ENCODE peak calls at places on chromosomes 12 and 14, in seven cellular contexts. K, V, F, T, Q, B and X are unnamed samples.

GRCh38 chr12:115147916-115148315 is 463.9 kb upstream of the TBX3 start:
- DNase-seq in T (no peak), Q (no peak), K (no peak), B (no peak), F (no peak), V (no peak), X (no peak)

GRCh38 chr14:103067231-103067954 is 10.0 kb upstream of the CDC42BPB start:
- DNase-seq in F (peak; percentile 88), B (no peak), K (no peak), Q (no peak), T (no peak), V (peak; percentile 79), X (no peak)

GRCh38 chr12:7114851-7115250 is 5.8 kb upstream of the C1RL start:
- DNase-seq in F (no peak), Q (no peak), B (no peak), T (no peak), K (no peak), V (no peak), X (no peak)

GRCh38 chr12:18352312-18352711 is 91.0 kb downstream of the PIK3C2G start:
- DNase-seq in V (no peak), T (no peak), B (no peak), Q (no peak), K (no peak), F (no peak), X (no peak)

GRCh38 chr12:23893611-23894010 is 55.9 kb downstream of the SOX5 start:
- DNase-seq in F (no peak), T (no peak), B (no peak), Q (no peak), K (no peak), V (no peak), X (no peak)

GRCh38 chr12:118984206-118984943 is 3.0 kb downstream of the SRRM4 start:
- DNase-seq in B (no peak), F (no peak), Q (no peak), V (no peak), T (no peak), K (no peak), X (no peak)

GRCh38 chr12:126309278-126309677 is 1244.0 kb downstream of the AACS start:
- DNase-seq in Q (no peak), T (no peak), V (no peak), B (no peak), K (no peak), F (no peak), X (no peak)

GRCh38 chr12:43273467-43273866 is 278.5 kb downstream of the ADAMTS20 start:
- DNase-seq in Q (no peak), B (no peak), T (no peak), V (no peak), K (no peak), F (no peak), X (no peak)

GRCh38 chr14:92735344-92735743 is 13.1 kb downstream of the LGMN start:
- DNase-seq in K (no peak), T (no peak), F (no peak), V (no peak), Q (no peak), B (no peak), X (no peak)

GRCh38 chr12:86683568-86683991 is 427.4 kb upstream of the MGAT4C start:
- DNase-seq in T (no peak), Q (no peak), B (no peak), V (no peak), K (no peak), F (no peak), X (no peak)

GRCh38 chr12:56032006-56032405 is 9.7 kb upstream of the RPS26 start:
- DNase-seq in F (no peak), Q (no peak), B (no peak), K (no peak), T (no peak), V (no peak), X (no peak)

GRCh38 chr12:126914170-126914796 is 1352.7 kb upstream of the TMEM132C start:
- DNase-seq in T (peak; percentile 22), F (no peak), B (no peak), K (no peak), V (no peak), Q (no peak), X (no peak)

GRCh38 chr12:22856120-22856699 is 231.2 kb downstream of the ETNK1 start:
- DNase-seq in V (peak; percentile 49), B (no peak), K (no peak), T (no peak), Q (peak; percentile 30), F (no peak), X (no peak)

GRCh38 chr14:46259536-46259935 is 392.0 kb downstream of the RPL10L start:
- DNase-seq in B (no peak), T (no peak), K (no peak), V (peak; percentile 1), F (no peak), Q (no peak), X (no peak)

GRCh38 chr14:104387385-104388010 is 192.1 kb upstream of the C14orf180 start:
- DNase-seq in B (peak; percentile 75), K (no peak), T (no peak), F (peak; percentile 68), Q (no peak), V (no peak), X (peak; percentile 60)

GRCh38 chr14:102015045-102015685 is 50.8 kb downstream of the DYNC1H1 start:
- DNase-seq in V (no peak), B (no peak), F (no peak), Q (no peak), T (no peak), K (no peak), X (no peak)

GRCh38 chr14:95547626-95548327 is 12.9 kb downstream of the GLRX5 start:
- DNase-seq in F (no peak), B (no peak), V (no peak), K (no peak), Q (no peak), T (no peak), X (no peak)

GRCh38 chr12:122982494-122982850 is 2.0 kb downstream of the ARL6IP4 start:
- DNase-seq in Q (no peak), T (no peak), K (no peak), B (no peak), F (peak; percentile 71), V (no peak), X (no peak)

GRCh38 chr12:571795-572531 is 91.3 kb downstream of the NINJ2 start:
- DNase-seq in Q (no peak), F (no peak), T (no peak), K (no peak), B (peak; percentile 79), V (peak; percentile 74), X (no peak)

GRCh38 chr14:91415794-91416743 is 1.6 kb downstream of the CCDC88C start:
- DNase-seq in B (no peak), F (no peak), V (no peak), Q (peak; percentile 90), T (peak; percentile 26), K (no peak), X (no peak)

DNA sequence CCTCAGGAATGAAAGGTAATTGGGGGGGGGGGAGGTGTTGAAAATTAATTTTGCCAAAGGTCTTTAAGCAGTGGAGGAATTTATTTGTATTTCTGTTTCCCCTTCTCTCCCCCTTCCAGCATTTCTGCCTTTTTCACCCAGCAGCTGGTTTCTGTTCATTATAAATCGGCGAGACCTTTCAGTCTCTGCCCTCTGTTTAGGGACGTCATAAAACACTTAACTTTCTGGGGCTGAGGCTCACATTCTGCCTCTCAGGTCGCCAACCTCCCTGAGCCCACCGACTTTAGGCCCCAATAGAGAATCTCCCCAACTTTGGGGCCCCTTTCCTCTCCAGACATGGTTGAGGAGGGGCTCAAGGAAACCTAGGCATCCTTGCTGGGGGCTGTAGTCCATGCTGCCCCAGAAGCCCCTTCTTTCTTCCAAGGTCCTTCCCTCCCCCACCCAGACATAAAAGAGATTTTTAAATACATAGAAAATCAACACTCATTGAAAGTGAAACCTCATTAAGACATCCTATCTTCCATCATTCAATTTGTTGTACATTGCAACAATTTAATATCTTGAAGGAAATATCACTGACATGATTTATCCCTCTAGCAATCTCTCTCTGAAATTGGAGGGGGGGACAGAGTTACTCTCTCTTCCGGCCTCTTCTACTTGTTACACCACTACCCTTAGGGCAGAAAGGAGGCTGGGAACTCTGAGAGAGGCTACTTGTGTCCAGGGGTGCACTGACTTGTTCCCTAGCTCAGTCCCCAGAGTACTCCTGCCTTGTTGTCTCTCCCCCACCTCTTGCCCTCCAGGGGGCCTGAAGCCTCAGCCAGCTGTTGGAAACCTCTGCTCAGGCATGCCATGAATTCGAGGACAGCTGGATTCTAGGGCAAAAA is 2.5 kb upstream of the HOXC6 start:
- DNase-seq in T (no peak), B (no peak), V (no peak), K (no peak), F (no peak), Q (no peak), X (no peak)
- H3K4me3 ChIP-seq in T (no peak overlapping the region), B (no peak overlapping the region), V (no peak overlapping the region), K (no peak overlapping the region), F (no peak overlapping the region), Q (no peak overlapping the region), X (no peak overlapping the region)

GRCh38 chr12:88310666-88311065 is 168.6 kb downstream of the TMTC3 start:
- DNase-seq in B (no peak), V (no peak), K (no peak), F (no peak), Q (no peak), T (no peak), X (no peak)
- H3K27ac ChIP-seq in B (no peak overlapping the region), V (peak overlapping the region; percentile 43), K (no peak overlapping the region), F (no peak overlapping the region), Q (no peak overlapping the region), T (no peak overlapping the region), X (no peak overlapping the region)

DNA sequence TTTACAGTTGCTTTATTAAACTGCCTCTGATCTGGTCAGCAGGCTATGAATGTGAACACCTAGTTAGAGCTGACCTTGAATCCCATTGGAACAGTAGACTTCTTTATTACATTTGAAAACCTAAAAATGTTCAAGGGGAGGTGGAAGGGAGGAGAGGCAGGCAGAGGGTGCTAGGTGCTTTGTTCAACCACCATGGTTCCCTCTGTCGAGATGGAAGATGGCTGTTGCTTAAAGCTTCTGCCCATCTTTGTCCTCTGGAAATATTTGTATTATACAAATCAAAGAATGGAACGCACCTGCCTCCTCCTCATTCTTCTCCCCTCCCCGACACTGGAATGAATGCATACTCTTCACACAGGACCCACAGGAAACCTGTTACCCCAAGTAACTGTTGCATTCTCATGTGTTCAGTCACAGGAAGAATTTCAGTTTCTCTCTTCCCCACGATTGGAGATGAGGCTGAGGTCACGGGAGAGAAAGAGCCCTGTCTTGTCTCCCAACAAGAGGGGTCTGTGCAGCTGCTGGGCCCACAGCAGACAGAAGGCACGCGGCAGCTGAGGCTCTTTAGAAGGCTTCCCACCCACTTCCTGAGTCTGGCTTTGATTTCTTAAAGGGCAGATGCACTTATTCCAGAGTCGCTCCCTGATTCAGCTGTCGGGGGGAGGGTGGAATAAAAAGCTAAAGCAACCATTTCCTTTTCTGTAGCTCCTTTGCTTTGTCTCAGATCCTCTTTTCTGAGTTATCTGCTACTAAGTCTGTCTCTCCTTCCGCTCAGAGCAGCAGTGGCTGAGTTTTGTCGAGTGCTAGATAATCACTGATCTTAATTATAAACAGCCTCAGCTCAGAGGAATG is 217.9 kb upstream of the BTG1 start:
- DNase-seq in K (peak; percentile 28), V (no peak), T (peak; percentile 15), F (peak; percentile 74), Q (peak; percentile 96), B (no peak), X (no peak)
- H3K4me3 ChIP-seq in K (no peak overlapping the region), V (no peak overlapping the region), T (no peak overlapping the region), F (peak overlapping the region; percentile 7), Q (peak overlapping the region; percentile 70), B (no peak overlapping the region), X (peak overlapping the region; percentile 42)

DNA sequence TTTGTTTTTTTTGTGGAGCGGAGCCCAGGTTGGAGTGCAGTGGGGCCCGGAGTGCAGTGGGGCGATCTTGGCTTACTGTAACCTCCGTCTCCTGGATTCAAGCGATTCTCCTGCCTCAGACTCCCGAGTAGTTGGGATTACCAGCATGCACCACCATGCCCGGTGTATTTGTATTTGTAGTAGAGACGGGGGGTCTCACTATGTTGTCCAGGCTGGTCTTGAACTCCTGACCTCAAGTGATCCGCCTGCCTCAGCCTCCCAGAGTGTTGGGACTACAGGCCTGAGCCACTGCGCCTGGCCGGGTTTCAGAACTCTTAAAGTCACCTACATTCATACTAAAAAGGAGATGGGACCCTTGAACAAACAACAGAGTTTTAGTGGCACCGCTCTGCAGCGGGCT is 52.7 kb downstream of the KRT80 start:
- DNase-seq in T (no peak), K (no peak), B (peak; percentile 31), F (no peak), Q (no peak), V (no peak), X (no peak)
- H3K27ac ChIP-seq in T (no peak overlapping the region), K (no peak overlapping the region), B (no peak overlapping the region), F (no peak overlapping the region), Q (no peak overlapping the region), V (peak overlapping the region; percentile 21), X (no peak overlapping the region)